ENCODE peak calls at places on chromosomes 3 and 15, in eight cellular contexts. C is CD8-positive, alpha-beta T cell; D is H7; H is KBM-7; W is stimulated activated CD8-positive, alpha-beta memory T cell treated with anti-CD3 and anti-CD28 coated beads, Interleukin-15, amount 100 ng/mL, for 4 hours; E is Calu3; K is NCI-H1105; X is activated T-cell treated with anti-CD3 and anti-CD28 coated beads for 1 hour. J is an unnamed sample.

GRCh38 chr3:45551214-45552010 is 43.1 kb upstream of the LIMD1 start:
- DNase-seq in D (no peak), X (no peak), K (no peak), W (no peak), H (no peak), E (peak; percentile 33), C (no peak), J (no peak)

GRCh38 chr15:78937132-78937739 is 7.6 kb downstream of the CTSH start:
- DNase-seq in K (no peak), H (peak; percentile 94), E (no peak), D (no peak), C (no peak), W (no peak), X (no peak), J (no peak)

GRCh38 chr3:117036259-117036799 is 326.8 kb downstream of the TUSC7 start:
- DNase-seq in D (no peak), E (no peak), X (no peak), W (no peak), C (no peak), H (peak; percentile 80), K (no peak), J (peak; percentile 64)

GRCh38 chr15:99409097-99409473 is 156.7 kb upstream of the MEF2A start:
- DNase-seq in E (peak; percentile 71), K (no peak), W (no peak), D (peak; percentile 88), X (no peak), H (peak; percentile 53), C (peak; percentile 65), J (peak; percentile 82)

GRCh38 chr15:98282656-98283332 is 322.3 kb downstream of the ARRDC4 start:
- DNase-seq in H (no peak), E (no peak), D (no peak), W (no peak), X (no peak), K (no peak), C (no peak), J (no peak)

GRCh38 chr15:74790080-74790916 is 8.4 kb downstream of the CSK start:
- DNase-seq in E (peak; percentile 69), D (no peak), X (no peak), H (peak; percentile 97), C (peak; percentile 50), K (no peak), W (no peak), J (peak; percentile 84)

GRCh38 chr3:119481079-119481478 is 12.3 kb downstream of the POGLUT1 start:
- DNase-seq in K (no peak), X (no peak), E (no peak), D (no peak), H (no peak), C (no peak), W (no peak), J (no peak)

GRCh38 chr15:99125061-99125990 is 20.4 kb downstream of the SYNM start:
- DNase-seq in X (no peak), D (no peak), K (no peak), E (no peak), W (no peak), H (no peak), C (no peak), J (no peak)

GRCh38 chr3:66633564-66633963 is 132.7 kb upstream of the LRIG1 start:
- DNase-seq in X (no peak), E (no peak), C (no peak), K (no peak), D (no peak), W (no peak), H (no peak), J (no peak)

GRCh38 chr3:50165388-50166308 is 10.5 kb downstream of the SEMA3F start:
- DNase-seq in W (no peak), H (no peak), D (peak; percentile 78), X (no peak), C (no peak), K (no peak), E (no peak), J (peak; percentile 40)

GRCh38 chr3:4656059-4656458 is 162.9 kb downstream of the ITPR1 start:
- DNase-seq in K (peak; percentile 58), X (no peak), D (peak; percentile 51), C (no peak), H (peak; percentile 28), E (peak; percentile 72), W (no peak), J (peak; percentile 86)

GRCh38 chr3:195184716-195185421 is 86.1 kb downstream of the XXYLT1 start:
- DNase-seq in K (no peak), C (no peak), W (no peak), H (no peak), E (no peak), D (no peak), X (no peak), J (no peak)

GRCh38 chr3:42535981-42536784 is 33.7 kb downstream of the VIPR1 start:
- DNase-seq in X (peak; percentile 30), W (no peak), C (peak; percentile 67), D (peak; percentile 93), H (peak; percentile 63), E (peak; percentile 28), K (no peak), J (peak; percentile 38)

GRCh38 chr15:101019351-101019750 is 100.2 kb downstream of the LRRK1 start:
- DNase-seq in K (no peak), W (no peak), X (no peak), H (no peak), D (no peak), C (peak; percentile 42), E (no peak), J (no peak)

GRCh38 chr3:146160233-146160963 is 586 bp downstream of the PLOD2 start:
- DNase-seq in K (peak; percentile 68), E (peak; percentile 89), D (peak; percentile 66), W (no peak), C (no peak), X (no peak), H (peak; percentile 46), J (peak; percentile 72)

GRCh38 chr3:4864503-4864902 is 114.7 kb upstream of the BHLHE40 start:
- DNase-seq in E (no peak), H (no peak), C (no peak), D (no peak), X (no peak), W (no peak), K (no peak), J (no peak)

GRCh38 chr15:70742928-70743327 is 20.4 kb downstream of the UACA start:
- DNase-seq in W (no peak), D (no peak), E (no peak), H (no peak), K (no peak), X (no peak), C (no peak), J (no peak)

GRCh38 chr3:114242947-114243346 is 5.6 kb upstream of the ZNF80 start:
- DNase-seq in K (no peak), W (no peak), X (no peak), E (no peak), H (no peak), D (no peak), C (no peak), J (no peak)

GRCh38 chr15:101372149-101372577 is 77.1 kb upstream of the SNRPA1 start:
- DNase-seq in W (no peak), H (no peak), X (no peak), D (no peak), K (no peak), E (no peak), C (no peak), J (no peak)

GRCh38 chr3:139689122-139689521 is 11.3 kb upstream of the NMNAT3 start:
- DNase-seq in H (no peak), K (peak; percentile 62), C (no peak), D (no peak), X (no peak), E (no peak), W (no peak), J (no peak)

GRCh38 chr3:175940243-175940642 is 1081.1 kb downstream of the NAALADL2 start:
- DNase-seq in X (no peak), H (no peak), K (no peak), D (no peak), W (no peak), E (peak; percentile 4), C (no peak), J (no peak)

GRCh38 chr3:139105154-139105702 is 60.5 kb upstream of the PRR23C start:
- DNase-seq in W (no peak), C (peak; percentile 43), K (no peak), D (no peak), H (no peak), E (no peak), X (no peak), J (no peak)

GRCh38 chr15:65790692-65791334 is 1.3 kb downstream of the DENND4A start:
- DNase-seq in X (no peak), W (no peak), K (peak; percentile 23), D (peak; percentile 13), C (no peak), E (no peak), H (peak; percentile 70), J (peak; percentile 29)

GRCh38 chr3:119781330-119782198 is at the start of gene NR1I2:
- DNase-seq in X (no peak), E (no peak), K (no peak), W (no peak), C (no peak), D (no peak), H (peak; percentile 27), J (no peak)